ENCODE peak calls at places on chromosomes 11 and 22, in four cellular contexts. Y, H, W and Z are unnamed samples.

GRCh38 chr11:64245797-64246623 is 733 bp downstream of the PPP1R14B start:
- DNase-seq in Y (peak), H (peak), W (peak), Z (peak)

GRCh38 chr11:1138053-1138452 is 19.7 kb upstream of the MUC5AC start:
- DNase-seq in Y (no peak), H (peak), W (no peak), Z (no peak)

GRCh38 chr11:76640540-76640939 is 30.0 kb downstream of the LRRC32 start:
- DNase-seq in Y (no peak), H (no peak), W (no peak), Z (no peak)

GRCh38 chr11:24705474-24705873 is 208.6 kb downstream of the LUZP2 start:
- DNase-seq in Y (no peak), H (no peak), W (no peak), Z (no peak)

GRCh38 chr11:57426439-57426753 is 525 bp downstream of the SLC43A3 start:
- DNase-seq in Y (no peak), H (no peak), W (no peak), Z (no peak)

GRCh38 chr11:59009661-59010060 is 70.4 kb downstream of the GLYATL1 start:
- DNase-seq in Y (no peak), H (no peak), W (no peak), Z (no peak)

GRCh38 chr22:50086526-50086925 is 1.3 kb upstream of the MLC1 start:
- DNase-seq in Y (peak), H (peak), W (no peak), Z (no peak)

GRCh38 chr22:43845981-43846380 is 16.3 kb downstream of the SULT4A1 start:
- DNase-seq in Y (no peak), H (no peak), W (no peak), Z (peak)

GRCh38 chr22:36287881-36288515 is 35.1 kb downstream of the APOL1 start:
- DNase-seq in Y (no peak), H (no peak), W (no peak), Z (peak)

GRCh38 chr11:78354741-78355705 is 62.6 kb downstream of the GAB2 start:
- DNase-seq in Y (no peak), H (peak), W (no peak), Z (no peak)

GRCh38 chr11:74754507-74755255 is 6.0 kb downstream of the RNF169 start:
- DNase-seq in Y (peak), H (peak), W (no peak), Z (no peak)

GRCh38 chr22:43305806-43306205 is 37.4 kb downstream of the SCUBE1 start:
- DNase-seq in Y (no peak), H (no peak), W (no peak), Z (no peak)

GRCh38 chr11:36407360-36407759 is 102.7 kb downstream of the TRAF6 start:
- DNase-seq in Y (no peak), H (no peak), W (no peak), Z (no peak)

GRCh38 chr11:44899959-44900358 is 50.7 kb downstream of the TP53I11 start:
- DNase-seq in Y (peak), H (peak), W (no peak), Z (no peak)

GRCh38 chr11:130131957-130132850 is 27.4 kb upstream of the ST14 start:
- DNase-seq in Y (peak), H (peak), W (peak), Z (no peak)

GRCh38 chr11:116792869-116793475 is 1.3 kb upstream of the APOA5 start:
- DNase-seq in Y (no peak), H (peak), W (no peak), Z (no peak)

GRCh38 chr11:45658292-45658991 is 7.0 kb downstream of the CHST1 start:
- DNase-seq in Y (no peak), H (peak), W (no peak), Z (peak)

GRCh38 chr11:37141707-37142106 is 543.7 kb upstream of the RAG2 start:
- DNase-seq in Y (no peak), H (no peak), W (no peak), Z (no peak)

GRCh38 chr11:12599408-12600143 is 74.6 kb upstream of the TEAD1 start:
- DNase-seq in Y (no peak), H (no peak), W (no peak), Z (peak)